ENCODE peak calls at places on chromosomes 1 and 21, in eight cellular contexts. U, J, A, C, Z, D, L and V are unnamed samples.

GRCh38 chr1:43708006-43708412 is 673 bp downstream of the ST3GAL3 start:
- DNase-seq in C (no peak), Z (no peak), J (no peak), L (peak), U (no peak), D (no peak), A (no peak), V (no peak)

GRCh38 chr1:224543453-224543852 is 72.7 kb upstream of the CNIH3 start:
- DNase-seq in U (no peak), C (no peak), A (no peak), L (no peak), Z (peak), J (no peak), D (no peak), V (no peak)

GRCh38 chr1:225848044-225848955 is 33.9 kb downstream of the TMEM63A start:
- DNase-seq in L (no peak), J (peak), A (no peak), Z (no peak), U (no peak), D (peak), C (peak), V (no peak)

GRCh38 chr1:236717811-236718210 is 31.5 kb downstream of the ACTN2 start:
- DNase-seq in D (no peak), U (no peak), C (no peak), J (no peak), Z (no peak), L (no peak), A (no peak), V (no peak)

GRCh38 chr1:204074274-204075115 is 1.6 kb downstream of the SOX13 start:
- DNase-seq in L (peak), Z (peak), U (peak), J (peak), D (no peak), C (peak), A (peak), V (peak)

GRCh38 chr1:23585321-23586022 is 26.2 kb upstream of the ID3 start:
- DNase-seq in U (no peak), D (no peak), J (no peak), A (no peak), C (no peak), L (peak), Z (peak), V (peak)

GRCh38 chr1:187280051-187280450 is 451.3 kb downstream of the PLA2G4A start:
- DNase-seq in U (no peak), L (no peak), C (no peak), D (no peak), A (no peak), J (no peak), Z (no peak), V (no peak)

GRCh38 chr1:35557118-35557610 is at the start of gene KIAA0319L:
- DNase-seq in U (peak), A (peak), L (no peak), J (peak), Z (no peak), C (peak), D (peak), V (peak)

GRCh38 chr1:183554577-183554976 is 35.7 kb downstream of the NCF2 start:
- DNase-seq in L (no peak), C (no peak), A (no peak), Z (no peak), D (no peak), J (no peak), U (no peak), V (no peak)

GRCh38 chr1:234938924-234939323 is 189.7 kb downstream of the TOMM20 start:
- DNase-seq in A (no peak), J (no peak), U (no peak), C (no peak), L (no peak), D (no peak), Z (no peak), V (no peak)

GRCh38 chr1:172460177-172460576 is 16.3 kb upstream of the PIGC start:
- DNase-seq in A (no peak), J (no peak), D (no peak), U (no peak), L (no peak), C (no peak), Z (no peak), V (no peak)

GRCh38 chr1:158037876-158038359 is 44.5 kb downstream of the KIRREL1 start:
- DNase-seq in L (peak), U (no peak), Z (peak), D (no peak), J (peak), A (no peak), C (no peak), V (no peak)

GRCh38 chr21:22019766-22020165 is 1021.6 kb downstream of the NCAM2 start:
- DNase-seq in D (no peak), Z (no peak), C (no peak), U (no peak), J (no peak), A (no peak), L (peak), V (no peak)

GRCh38 chr1:87329756-87330200 is 1.1 kb downstream of the LMO4 start:
- DNase-seq in A (no peak), Z (peak), C (peak), D (no peak), U (peak), L (peak), J (no peak), V (no peak)

GRCh38 chr1:16226495-16227179 is 10.3 kb downstream of the CPLANE2 start:
- DNase-seq in L (no peak), Z (no peak), C (no peak), U (peak), D (no peak), A (no peak), J (peak), V (no peak)

GRCh38 chr1:25253911-25254310 is 6.7 kb upstream of the RSRP1 start:
- DNase-seq in Z (peak), J (no peak), L (peak), D (no peak), A (no peak), U (no peak), C (no peak), V (no peak)

GRCh38 chr1:150165622-150166612 is 16.2 kb downstream of the PLEKHO1 start:
- DNase-seq in D (no peak), J (peak), L (peak), A (no peak), C (peak), U (peak), Z (peak), V (peak)

GRCh38 chr21:42423197-42423675 is 19.5 kb downstream of the UBASH3A start:
- DNase-seq in J (no peak), C (no peak), D (no peak), Z (no peak), U (no peak), L (no peak), A (no peak), V (no peak)

GRCh38 chr1:103497404-103497803 is 28.1 kb upstream of the RNPC3 start:
- DNase-seq in Z (no peak), C (no peak), U (no peak), L (no peak), J (no peak), D (no peak), A (no peak), V (no peak)

GRCh38 chr1:175449306-175449705 is 256.7 kb upstream of the KIAA0040 start:
- DNase-seq in C (no peak), J (no peak), Z (no peak), L (no peak), D (no peak), U (no peak), A (no peak), V (no peak)

GRCh38 chr1:226506021-226506420 is 42.5 kb upstream of the STUM start:
- DNase-seq in D (no peak), C (no peak), J (no peak), L (no peak), U (no peak), Z (no peak), A (no peak), V (no peak)

GRCh38 chr1:161388639-161389038 is 21.0 kb upstream of the CFAP126 start:
- DNase-seq in C (no peak), A (no peak), U (no peak), L (no peak), J (no peak), Z (no peak), D (no peak), V (no peak)

GRCh38 chr1:165823552-165824268 is 3.7 kb upstream of the UCK2 start:
- DNase-seq in D (no peak), L (no peak), J (no peak), Z (no peak), U (no peak), C (no peak), A (no peak), V (no peak)

GRCh38 chr21:38712076-38712475 is 93.7 kb upstream of the ETS2 start:
- DNase-seq in A (no peak), U (peak), D (no peak), C (peak), J (no peak), Z (peak), L (peak), V (peak)

GRCh38 chr1:75985827-75986226 is 53.6 kb upstream of the ASB17 start:
- DNase-seq in L (peak), A (no peak), U (no peak), Z (no peak), J (no peak), D (peak), C (no peak), V (no peak)

GRCh38 chr1:194297999-194298598 is 1111.7 kb upstream of the B3GALT2 start:
- DNase-seq in D (no peak), A (no peak), J (no peak), L (peak), C (no peak), Z (no peak), U (no peak), V (no peak)

GRCh38 chr1:36168538-36168937 is 12.6 kb downstream of the MAP7D1 start:
- DNase-seq in A (no peak), D (no peak), L (no peak), C (no peak), Z (no peak), J (no peak), U (no peak), V (no peak)

GRCh38 chr1:44305962-44306422 is 49.1 kb downstream of the ERI3 start:
- DNase-seq in L (no peak), A (no peak), Z (no peak), U (no peak), J (no peak), D (no peak), C (no peak), V (no peak)

GRCh38 chr1:7479544-7479943 is 291.6 kb upstream of the VAMP3 start:
- DNase-seq in J (no peak), A (no peak), Z (no peak), L (no peak), D (no peak), U (no peak), C (peak), V (no peak)

GRCh38 chr1:212928323-212929281 is 21.7 kb upstream of the VASH2 start:
- DNase-seq in Z (no peak), U (no peak), L (no peak), A (no peak), C (no peak), D (no peak), J (no peak), V (no peak)

GRCh38 chr1:66464802-66465201 is 69.2 kb upstream of the SGIP1 start:
- DNase-seq in D (no peak), Z (peak), U (no peak), A (no peak), L (peak), J (no peak), C (no peak), V (no peak)

GRCh38 chr1:202615501-202616354 is 94.5 kb downstream of the SYT2 start:
- DNase-seq in U (peak), J (peak), C (no peak), Z (peak), D (peak), L (peak), A (peak), V (no peak)

GRCh38 chr1:96333522-96334235 is 387.9 kb upstream of the PTBP2 start:
- DNase-seq in L (no peak), C (no peak), D (no peak), Z (no peak), A (no peak), J (no peak), U (no peak), V (no peak)

GRCh38 chr1:101101362-101101761 is 75.8 kb upstream of the DPH5 start:
- DNase-seq in J (no peak), C (no peak), U (no peak), A (no peak), L (peak), Z (no peak), D (no peak), V (no peak)